ENCODE peak calls at places on chromosomes 13 and 19, in four cellular contexts. A, L, J and F are unnamed samples.

GRCh38 chr19:58218899-58219298 is 9.8 kb upstream of the ZNF544 start:
- DNase-seq in A (peak), L (peak), J (no peak), F (no peak)

GRCh38 chr19:988081-988480 is 3.9 kb downstream of the WDR18 start:
- DNase-seq in A (no peak), L (no peak), J (no peak), F (no peak)

GRCh38 chr13:45479661-45480060 is 14.9 kb downstream of the COG3 start:
- DNase-seq in A (no peak), L (no peak), J (no peak), F (no peak)

GRCh38 chr13:98222081-98222554 is 45.0 kb upstream of the RNF113B start:
- DNase-seq in A (no peak), L (no peak), J (no peak), F (no peak)

GRCh38 chr13:44259045-44260042 is 114.3 kb upstream of the SERP2 start:
- DNase-seq in A (no peak), L (no peak), J (peak), F (peak)

GRCh38 chr13:28475916-28476725 is 18.8 kb downstream of the FLT1 start:
- DNase-seq in A (no peak), L (no peak), J (no peak), F (peak)

GRCh38 chr13:32390048-32390447 is 37.9 kb downstream of the N4BP2L1 start:
- DNase-seq in A (no peak), L (no peak), J (no peak), F (no peak)

GRCh38 chr13:41847216-41847615 is 113.7 kb downstream of the VWA8 start:
- DNase-seq in A (no peak), L (no peak), J (no peak), F (no peak)

GRCh38 chr13:99275093-99275469 is 16.9 kb upstream of the GPR18 start:
- DNase-seq in A (no peak), L (no peak), J (no peak), F (no peak)

GRCh38 chr19:39014037-39014436 is 18.3 kb downstream of the FBXO27 start:
- DNase-seq in A (no peak), L (no peak), J (no peak), F (no peak)

GRCh38 chr19:49590971-49591730 is at the start of gene PRR12:
- DNase-seq in A (peak), L (peak), J (no peak), F (peak)

GRCh38 chr13:35716186-35716585 is 239.7 kb upstream of the MAB21L1 start:
- DNase-seq in A (no peak), L (no peak), J (no peak), F (no peak)

GRCh38 chr19:14167594-14168138 is 31.3 kb upstream of the ASF1B start:
- DNase-seq in A (no peak), L (no peak), J (no peak), F (no peak)

GRCh38 chr19:35436477-35437141 is 11.4 kb upstream of the FFAR2 start:
- DNase-seq in A (no peak), L (no peak), J (no peak), F (no peak)

GRCh38 chr19:50167314-50167721 is 4.2 kb upstream of the IZUMO2 start:
- DNase-seq in A (no peak), L (peak), J (no peak), F (no peak)

GRCh38 chr13:44837250-44837649 is 152.0 kb downstream of the NUFIP1 start:
- DNase-seq in A (no peak), L (no peak), J (no peak), F (no peak)

GRCh38 chr19:50162988-50163387 is at the start of gene IZUMO2:
- DNase-seq in A (peak), L (no peak), J (no peak), F (peak)

GRCh38 chr13:50779443-50780200 is 63.9 kb downstream of the DLEU7 start:
- DNase-seq in A (no peak), L (no peak), J (no peak), F (no peak)

GRCh38 chr13:74683411-74683810 is 549.2 kb upstream of the KLF12 start:
- DNase-seq in A (peak), L (peak), J (no peak), F (no peak)

GRCh38 chr19:1027953-1028902 is 1.8 kb downstream of the CNN2 start:
- DNase-seq in A (peak), L (peak), J (no peak), F (peak)

GRCh38 chr13:71274923-71275593 is 591.9 kb downstream of the DACH1 start:
- DNase-seq in A (no peak), L (no peak), J (peak), F (no peak)

GRCh38 chr13:43848250-43848649 is 31.3 kb downstream of the CCDC122 start:
- DNase-seq in A (no peak), L (peak), J (no peak), F (no peak)

GRCh38 chr13:28819046-28819747 is 942 bp upstream of the MTUS2 start:
- DNase-seq in A (peak), L (no peak), J (no peak), F (peak)

GRCh38 chr19:2112516-2113320 is 16.0 kb downstream of the IZUMO4 start:
- DNase-seq in A (no peak), L (no peak), J (no peak), F (no peak)

GRCh38 chr19:38729653-38730469 is 14.4 kb downstream of the CAPN12 start:
- DNase-seq in A (peak), L (peak), J (no peak), F (peak)

GRCh38 chr19:10764340-10764894 is 46.5 kb downstream of the DNM2 start:
- DNase-seq in A (no peak), L (peak), J (no peak), F (no peak)

GRCh38 chr13:50355797-50356196 is 340.6 kb downstream of the KCNRG start:
- DNase-seq in A (no peak), L (no peak), J (peak), F (no peak)

GRCh38 chr13:80562423-80562822 is 221.5 kb upstream of the SPRY2 start:
- DNase-seq in A (no peak), L (no peak), J (no peak), F (no peak)

GRCh38 chr13:112887151-112887550 is 81.9 kb upstream of the MCF2L start:
- DNase-seq in A (peak), L (no peak), J (no peak), F (no peak)

GRCh38 chr19:39413903-39414608 is 1.6 kb downstream of the PLEKHG2 start:
- DNase-seq in A (no peak), L (peak), J (no peak), F (peak)

GRCh38 chr13:82698941-82699340 is 1183.3 kb downstream of the SLITRK1 start:
- DNase-seq in A (no peak), L (no peak), J (no peak), F (no peak)

GRCh38 chr19:47226426-47227346 is 4.3 kb downstream of the BBC3 start:
- DNase-seq in A (no peak), L (peak), J (peak), F (peak)

GRCh38 chr13:93505104-93505952 is 278.7 kb downstream of the GPC6 start:
- DNase-seq in A (no peak), L (peak), J (no peak), F (no peak)

GRCh38 chr19:5621945-5622464 is 571 bp downstream of the SAFB2 start:
- DNase-seq in A (no peak), L (no peak), J (no peak), F (peak)

GRCh38 chr19:42306646-42307045 is 4.2 kb upstream of the PAFAH1B3 start:
- DNase-seq in A (peak), L (no peak), J (no peak), F (no peak)

DNA sequence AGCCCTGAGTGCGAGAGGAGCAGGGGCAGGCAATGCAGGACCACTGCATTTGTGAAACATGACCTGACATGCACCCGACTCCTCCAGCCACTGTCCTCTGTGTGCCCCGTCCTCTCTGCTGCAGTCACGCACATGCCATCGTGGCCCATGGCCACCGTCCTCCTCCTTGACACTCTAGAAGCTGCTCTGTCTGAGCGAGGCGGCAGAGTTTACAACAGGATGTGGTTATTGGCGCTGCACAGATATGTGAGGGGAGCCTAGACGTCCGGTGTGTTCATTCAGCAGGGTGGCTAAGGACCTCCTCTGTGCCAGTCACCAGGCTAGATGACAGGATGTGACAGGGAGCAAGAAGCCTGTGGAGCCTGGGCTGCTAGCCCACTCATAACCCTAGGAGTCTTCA is 277.8 kb downstream of the FOXO1 start:
- DNase-seq in A (no peak), L (no peak), J (peak), F (no peak)
- TF ChIP-seq NR2C2 in A (no peak), L (no peak), J (no peak), F (no peak)

GRCh38 chr19:18865106-18865972 is 30.6 kb downstream of the CERS1 start:
- DNase-seq in A (no peak), L (no peak), J (no peak), F (no peak)
- TF ChIP-seq NR2C2 in A (no peak), L (no peak), J (no peak), F (no peak)

GRCh38 chr19:45645068-45645630 is 6.0 kb upstream of the EML2 start:
- DNase-seq in A (no peak), L (no peak), J (no peak), F (no peak)
- TF ChIP-seq NR2C2 in A (no peak), L (no peak), J (no peak), F (no peak)

GRCh38 chr19:31668916-31669315 is 319.7 kb upstream of the TSHZ3 start:
- DNase-seq in A (no peak), L (no peak), J (no peak), F (no peak)
- TF ChIP-seq NR2C2 in A (no peak), L (no peak), J (no peak), F (no peak)

GRCh38 chr19:3335431-3336350 is 30.7 kb upstream of the NFIC start:
- DNase-seq in A (no peak), L (no peak), J (no peak), F (no peak)

GRCh38 chr19:3338541-3339181 is 27.7 kb upstream of the NFIC start:
- DNase-seq in A (no peak), L (no peak), J (no peak), F (peak)

GRCh38 chr19:3333662-3334061 is 32.7 kb upstream of the NFIC start:
- DNase-seq in A (no peak), L (no peak), J (no peak), F (no peak)

GRCh38 chr19:3336680-3337523 is 29.5 kb upstream of the NFIC start:
- DNase-seq in A (no peak), L (peak), J (no peak), F (no peak)

DNA sequence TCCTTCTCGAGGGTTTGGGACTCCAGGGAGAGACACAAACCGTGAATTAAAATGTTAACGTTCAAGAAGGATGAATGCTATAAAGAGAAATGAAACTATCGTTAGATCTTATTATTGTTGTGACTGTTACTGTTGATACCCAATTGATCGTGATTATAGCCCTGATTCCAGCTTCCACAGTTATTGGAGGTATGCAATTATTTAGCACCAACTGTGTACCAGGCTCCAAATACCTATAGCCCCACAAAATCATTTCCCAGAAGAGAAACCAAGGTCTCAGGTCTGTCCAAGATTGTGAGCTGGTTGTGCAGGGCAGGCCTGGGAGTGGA is 30.1 kb upstream of the NFIC start:
- DNase-seq in A (no peak), L (no peak), J (no peak), F (no peak)
- TF ChIP-seq NR2C2 in A (no peak), L (no peak), J (no peak), F (no peak)

GRCh38 chr13:103134271-103134670 is 68.1 kb upstream of the SLC10A2 start:
- DNase-seq in A (no peak), L (no peak), J (peak), F (no peak)

GRCh38 chr13:103145476-103145875 is 79.3 kb upstream of the SLC10A2 start:
- DNase-seq in A (no peak), L (no peak), J (no peak), F (no peak)

GRCh38 chr13:103142091-103142594 is 75.9 kb upstream of the SLC10A2 start:
- DNase-seq in A (no peak), L (no peak), J (no peak), F (no peak)

DNA sequence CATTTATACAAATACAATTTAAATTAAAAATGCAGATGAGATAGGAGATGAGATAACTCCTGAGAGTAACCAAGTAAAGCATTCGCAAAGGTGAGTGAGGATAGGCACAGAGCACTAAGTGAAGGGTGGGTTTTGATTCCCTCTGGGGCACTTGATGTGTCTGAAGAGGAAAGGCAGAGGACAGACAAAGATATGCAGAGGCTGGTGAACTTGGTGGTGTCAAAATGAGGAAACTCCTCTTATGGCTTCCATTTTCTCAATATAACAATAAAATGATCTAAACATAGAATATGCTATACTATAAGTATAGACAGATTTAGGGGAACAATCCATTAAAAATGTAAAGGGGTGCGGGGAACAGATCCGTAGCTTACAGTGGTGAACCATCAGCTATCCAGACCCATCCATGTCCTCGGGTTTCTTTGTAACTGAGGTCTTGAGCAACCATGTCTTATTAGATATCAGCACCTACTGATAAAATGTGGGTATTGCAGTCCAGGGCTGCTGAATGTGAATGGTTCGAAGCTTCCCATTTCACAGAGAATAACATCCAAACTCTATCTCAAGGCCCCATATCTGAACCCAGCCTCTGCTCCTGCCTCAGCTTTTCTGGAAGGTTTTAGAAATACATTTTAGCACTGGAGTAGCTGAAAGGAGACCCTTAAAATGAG is 73.9 kb upstream of the SLC10A2 start:
- DNase-seq in A (peak), L (peak), J (peak), F (peak)
- TF ChIP-seq NR2C2 in A (no peak), L (no peak), J (no peak), F (no peak)

GRCh38 chr19:36483653-36484052 is 5.7 kb downstream of the ZNF566 start:
- DNase-seq in A (no peak), L (no peak), J (no peak), F (no peak)
- TF ChIP-seq NR2C2 in A (no peak), L (no peak), J (no peak), F (no peak)